ENCODE peak calls at places on chromosome 17, in five cellular contexts. U, P, J, D and E are unnamed samples.
A peak's percentile ranks its signal among the peaks of the same experiment; 100 is the strongest.

GRCh38 chr17:57257911-57258885 is 1.9 kb downstream of the MSI2 start:
- DNase-seq in U (peak; percentile 38), P (no peak), J (no peak), D (no peak), E (no peak)

GRCh38 chr17:6233339-6233738 is 163.2 kb downstream of the WSCD1 start:
- DNase-seq in U (no peak), P (no peak), J (no peak), D (no peak), E (no peak)

GRCh38 chr17:77875051-77875780 is 83.3 kb upstream of the TNRC6C start:
- DNase-seq in U (peak; percentile 67), P (no peak), J (no peak), D (no peak), E (no peak)

GRCh38 chr17:80892900-80893603 is 98.6 kb upstream of the CHMP6 start:
- DNase-seq in U (peak; percentile 74), P (no peak), J (peak; percentile 88), D (no peak), E (peak; percentile 49)

GRCh38 chr17:32525116-32525515 is 38.3 kb downstream of the CDK5R1 start:
- DNase-seq in U (peak; percentile 33), P (no peak), J (peak; percentile 52), D (no peak), E (peak; percentile 30)

GRCh38 chr17:19470529-19471261 is 59.7 kb downstream of the RNF112 start:
- DNase-seq in U (peak; percentile 49), P (peak; percentile 79), J (peak; percentile 47), D (peak; percentile 78), E (no peak)

GRCh38 chr17:8925808-8926207 is 39.7 kb downstream of the PIK3R5 start:
- DNase-seq in U (no peak), P (no peak), J (no peak), D (no peak), E (no peak)

GRCh38 chr17:33888455-33888854 is 366.6 kb upstream of the CCL2 start:
- DNase-seq in U (no peak), P (no peak), J (no peak), D (no peak), E (no peak)

GRCh38 chr17:78678220-78678554 is 101.0 kb upstream of the DNAH17 start:
- DNase-seq in U (no peak), P (no peak), J (no peak), D (no peak), E (no peak)

GRCh38 chr17:60743812-60744211 is 66.2 kb downstream of the BCAS3 start:
- DNase-seq in U (peak; percentile 66), P (no peak), J (no peak), D (no peak), E (peak; percentile 10)

GRCh38 chr17:57766307-57766943 is 21.3 kb upstream of the CCDC182 start:
- DNase-seq in U (no peak), P (no peak), J (no peak), D (no peak), E (no peak)

GRCh38 chr17:34252138-34252889 is 2.8 kb upstream of the CCL2 start:
- DNase-seq in U (peak; percentile 97), P (peak; percentile 98), J (peak; percentile 92), D (peak; percentile 91), E (peak; percentile 85)

GRCh38 chr17:79630120-79630519 is 19.3 kb upstream of the RBFOX3 start:
- DNase-seq in U (no peak), P (peak; percentile 2), J (no peak), D (peak; percentile 6), E (no peak)

DNA sequence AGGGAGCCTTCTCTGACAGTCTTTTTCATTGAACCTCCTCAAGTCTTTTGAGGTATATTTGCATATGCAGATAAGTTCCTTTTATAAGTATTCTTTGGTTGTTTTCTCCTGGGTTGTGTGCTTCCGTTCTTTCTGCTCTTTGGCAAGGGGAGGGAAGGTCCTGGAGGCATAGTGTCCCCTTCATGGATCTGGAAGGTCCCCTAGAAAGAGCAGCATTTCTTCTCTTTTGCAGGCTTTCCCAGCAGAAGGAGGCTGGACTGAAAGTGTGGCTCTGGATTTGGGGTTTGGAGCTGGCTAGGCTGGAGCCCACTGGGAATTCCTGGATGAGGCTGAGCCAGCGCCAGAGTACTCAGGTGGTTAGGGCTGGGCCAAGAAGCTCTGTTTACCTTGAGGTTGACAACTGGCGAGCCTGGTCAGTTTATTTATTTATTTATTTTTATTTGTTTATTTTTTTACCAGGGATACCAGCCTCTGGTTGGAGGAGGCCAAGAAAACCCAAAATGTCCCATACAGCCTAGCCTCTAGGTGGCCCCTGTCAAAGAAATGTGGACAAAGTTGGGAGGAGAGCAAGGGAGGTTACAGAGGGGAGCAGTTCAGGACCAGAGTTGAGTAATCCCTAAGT is 5.4 kb upstream of the TOP2A start:
- DNase-seq in U (no peak), P (no peak), J (no peak), D (no peak), E (no peak)
- TF ChIP-seq CTCF in U (peak; percentile 22), P (no peak), J (no peak), D (no peak), E (no peak)

GRCh38 chr17:49997256-49997735 is 2.3 kb upstream of the DLX3 start:
- DNase-seq in U (no peak), P (no peak), J (no peak), D (no peak), E (no peak)
- H3K4me3 ChIP-seq in U (peak overlapping the region; percentile 3), P (peak overlapping the region; percentile 66), J (no peak overlapping the region), D (no peak overlapping the region), E (no peak overlapping the region)

DNA sequence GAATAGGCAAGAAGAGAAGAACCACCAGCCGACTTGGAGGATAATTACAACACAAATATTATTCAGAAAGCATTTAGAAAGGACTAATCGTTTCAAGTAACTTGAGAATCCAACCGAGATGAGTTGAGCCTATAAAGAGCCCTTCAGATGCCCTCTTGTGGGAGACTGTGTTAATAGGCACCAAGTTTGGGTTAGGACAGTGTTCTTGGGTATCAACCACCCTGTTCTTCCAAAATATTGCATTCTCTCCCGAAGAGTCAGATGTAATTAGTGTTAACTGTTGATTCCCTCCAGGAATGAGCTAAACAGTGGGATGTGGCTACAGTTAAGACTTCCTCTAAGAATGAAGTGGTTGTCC is 87.8 kb upstream of the NOL11 start:
- DNase-seq in U (peak; percentile 83), P (no peak), J (peak; percentile 85), D (no peak), E (peak; percentile 85)
- TF ChIP-seq CTCF in U (peak; percentile 64), P (peak; percentile 56), J (peak; percentile 72), D (peak; percentile 25), E (peak; percentile 66)

GRCh38 chr17:21211825-21212479 is 2.0 kb downstream of the TMEM11 start:
- DNase-seq in U (no peak), P (no peak), J (no peak), D (no peak), E (no peak)
- H3K4me3 ChIP-seq in U (no peak overlapping the region), P (peak overlapping the region; percentile 99), J (peak overlapping the region; percentile 87), D (no peak overlapping the region), E (no peak overlapping the region)